ENCODE peak calls at places on chromosomes 4 and X, in five cellular contexts. K is PC-9, C is tibial artery, G is adrenal gland, B is astrocyte of the cerebellum. Q is an unnamed sample.

GRCh38 chr4:169410839-169411770 is 140.3 kb upstream of the SH3RF1 start:
- DNase-seq in K (peak; percentile 5), C (no peak), G (peak; percentile 20), B (no peak), Q (no peak)

GRCh38 chr4:38939150-38939549 is 71.5 kb downstream of the FAM114A1 start:
- DNase-seq in K (no peak), C (no peak), G (no peak), B (no peak), Q (no peak)

GRCh38 chr4:77586953-77587383 is 18.7 kb upstream of the CXCL13 start:
- DNase-seq in K (peak; percentile 36), C (no peak), G (no peak), B (no peak), Q (no peak)

GRCh38 chr4:119138046-119138445 is 2.4 kb downstream of the MYOZ2 start:
- DNase-seq in K (no peak), C (no peak), G (no peak), B (no peak), Q (no peak)

GRCh38 chr4:1377606-1378261 is 28.5 kb downstream of the NKX1-1 start:
- DNase-seq in K (no peak), C (peak; percentile 58), G (no peak), B (no peak), Q (peak; percentile 66)

GRCh38 chr4:126955292-126956191 is 677.2 kb upstream of the INTU start:
- DNase-seq in K (no peak), C (peak; percentile 60), G (no peak), B (no peak), Q (peak; percentile 61)

GRCh38 chrX:107935200-107935599 is 47.0 kb downstream of the TEX13B start:
- DNase-seq in K (no peak), C (no peak), G (no peak), B (no peak), Q (no peak)

GRCh38 chr4:74283614-74284013 is 24.7 kb upstream of the EPGN start:
- DNase-seq in K (peak; percentile 53), C (no peak), G (no peak), B (peak; percentile 13), Q (no peak)

GRCh38 chr4:62531731-62532130 is 1331.6 kb downstream of the ADGRL3 start:
- DNase-seq in K (no peak), C (no peak), G (no peak), B (no peak), Q (no peak)

GRCh38 chr4:40395166-40395900 is 60.2 kb downstream of the CHRNA9 start:
- DNase-seq in K (peak; percentile 51), C (no peak), G (no peak), B (no peak), Q (no peak)

GRCh38 chr4:122540827-122541226 is 80.0 kb downstream of the IL21 start:
- DNase-seq in K (no peak), C (no peak), G (no peak), B (no peak), Q (no peak)

GRCh38 chrX:16589211-16589610 is 60.7 kb upstream of the S100G start:
- DNase-seq in K (no peak), C (no peak), G (no peak), B (peak; percentile 24), Q (no peak)

GRCh38 chrX:78710146-78710545 is 37.4 kb upstream of the LPAR4 start:
- DNase-seq in K (no peak), C (no peak), G (no peak), B (peak; percentile 9), Q (no peak)

GRCh38 chrX:155544886-155545285 is 67.9 kb downstream of the TMLHE start:
- DNase-seq in K (no peak), C (no peak), G (no peak), B (peak; percentile 45), Q (no peak)

DNA sequence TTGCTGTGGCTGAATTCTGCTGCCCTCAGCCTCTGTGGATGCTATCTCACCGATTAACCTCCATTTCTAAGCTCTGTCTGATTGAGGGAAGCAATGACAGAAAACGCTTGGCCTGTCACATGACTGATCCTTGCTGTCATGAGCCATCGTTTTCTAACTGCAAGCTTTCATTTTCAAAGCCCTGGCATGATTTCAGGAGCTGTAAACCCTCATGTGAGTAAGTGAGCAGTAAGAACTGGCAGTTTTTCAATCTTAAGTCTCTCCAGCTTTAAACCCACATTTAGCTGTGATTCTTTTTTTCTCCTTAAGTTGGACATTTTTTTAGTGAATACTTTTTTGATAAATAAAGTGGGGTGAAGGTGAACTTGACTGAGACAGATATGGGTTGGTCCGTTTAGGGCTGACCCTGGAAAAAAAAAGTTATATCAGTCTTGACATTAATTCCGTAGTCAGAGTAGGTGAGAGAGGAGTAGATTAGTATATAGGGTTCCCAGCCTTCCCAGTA is 180.9 kb upstream of the PGRMC2 start:
- DNase-seq in K (no peak), C (peak; percentile 83), G (peak; percentile 84), B (peak; percentile 89), Q (no peak)
- H3K4me3 ChIP-seq in K (no peak overlapping the region), C (peak overlapping the region; percentile 9), G (no peak overlapping the region), B (no peak overlapping the region), Q (peak overlapping the region; percentile 7)

GRCh38 chrX:40177489-40177888 is 79.7 kb upstream of the BCOR start:
- DNase-seq in K (no peak), C (no peak), G (no peak), B (no peak), Q (no peak)
- H3K4me3 ChIP-seq in K (peak overlapping the region; percentile 53), C (peak overlapping the region; percentile 77), G (peak overlapping the region; percentile 34), B (no peak overlapping the region), Q (peak overlapping the region; percentile 18)

GRCh38 chr4:185219551-185220344 is 10.3 kb downstream of the SNX25 start:
- DNase-seq in K (no peak), C (no peak), G (peak; percentile 76), B (peak; percentile 76), Q (no peak)
- H3K4me3 ChIP-seq in K (no peak overlapping the region), C (no peak overlapping the region), G (no peak overlapping the region), B (no peak overlapping the region), Q (no peak overlapping the region)

GRCh38 chrX:274904-275475 is 6.2 kb upstream of the PLCXD1 start:
- DNase-seq in K (no peak), C (no peak), G (no peak), B (no peak), Q (peak; percentile 74)
- H3K4me3 ChIP-seq in K (no peak overlapping the region), C (peak overlapping the region; percentile 42), G (no peak overlapping the region), B (no peak overlapping the region), Q (no peak overlapping the region)

GRCh38 chr4:25031077-25031606 is 396 bp upstream of the LGI2 start:
- DNase-seq in K (no peak), C (peak; percentile 75), G (no peak), B (no peak), Q (peak; percentile 76)

GRCh38 chr4:25032126-25032525 is 1.4 kb upstream of the LGI2 start:
- DNase-seq in K (no peak), C (no peak), G (no peak), B (no peak), Q (no peak)

GRCh38 chr4:25030283-25031076 is at the start of gene LGI2:
- DNase-seq in K (no peak), C (peak; percentile 80), G (peak; percentile 35), B (no peak), Q (peak; percentile 75)

GRCh38 chr4:25029479-25030282 is 1.1 kb downstream of the LGI2 start:
- DNase-seq in K (no peak), C (no peak), G (no peak), B (no peak), Q (no peak)
- H3K4me3 ChIP-seq in K (no peak overlapping the region), C (peak overlapping the region; percentile 64), G (peak overlapping the region; percentile 11), B (peak overlapping the region; percentile 29), Q (no peak overlapping the region)

GRCh38 chr4:165289429-165289785 is 38.1 kb upstream of the MSMO1 start:
- DNase-seq in K (no peak), C (no peak), G (no peak), B (no peak), Q (no peak)
- H3K4me3 ChIP-seq in K (no peak overlapping the region), C (no peak overlapping the region), G (no peak overlapping the region), B (no peak overlapping the region), Q (no peak overlapping the region)

GRCh38 chr4:14919785-14920184 is 82.5 kb upstream of the CPEB2 start:
- DNase-seq in K (no peak), C (no peak), G (no peak), B (no peak), Q (no peak)
- H3K4me3 ChIP-seq in K (no peak overlapping the region), C (no peak overlapping the region), G (no peak overlapping the region), B (no peak overlapping the region), Q (no peak overlapping the region)

GRCh38 chr4:111755571-111755970 is 389.7 kb upstream of the FAM241A start:
- DNase-seq in K (no peak), C (no peak), G (no peak), B (no peak), Q (no peak)
- H3K4me3 ChIP-seq in K (no peak overlapping the region), C (no peak overlapping the region), G (no peak overlapping the region), B (no peak overlapping the region), Q (no peak overlapping the region)

GRCh38 chr4:87974856-87975462 is 555 bp upstream of the SPP1 start:
- DNase-seq in K (peak; percentile 53), C (no peak), G (no peak), B (no peak), Q (peak; percentile 87)
- H3K4me3 ChIP-seq in K (peak overlapping the region; percentile 62), C (no peak overlapping the region), G (no peak overlapping the region), B (no peak overlapping the region), Q (peak overlapping the region; percentile 92)

DNA sequence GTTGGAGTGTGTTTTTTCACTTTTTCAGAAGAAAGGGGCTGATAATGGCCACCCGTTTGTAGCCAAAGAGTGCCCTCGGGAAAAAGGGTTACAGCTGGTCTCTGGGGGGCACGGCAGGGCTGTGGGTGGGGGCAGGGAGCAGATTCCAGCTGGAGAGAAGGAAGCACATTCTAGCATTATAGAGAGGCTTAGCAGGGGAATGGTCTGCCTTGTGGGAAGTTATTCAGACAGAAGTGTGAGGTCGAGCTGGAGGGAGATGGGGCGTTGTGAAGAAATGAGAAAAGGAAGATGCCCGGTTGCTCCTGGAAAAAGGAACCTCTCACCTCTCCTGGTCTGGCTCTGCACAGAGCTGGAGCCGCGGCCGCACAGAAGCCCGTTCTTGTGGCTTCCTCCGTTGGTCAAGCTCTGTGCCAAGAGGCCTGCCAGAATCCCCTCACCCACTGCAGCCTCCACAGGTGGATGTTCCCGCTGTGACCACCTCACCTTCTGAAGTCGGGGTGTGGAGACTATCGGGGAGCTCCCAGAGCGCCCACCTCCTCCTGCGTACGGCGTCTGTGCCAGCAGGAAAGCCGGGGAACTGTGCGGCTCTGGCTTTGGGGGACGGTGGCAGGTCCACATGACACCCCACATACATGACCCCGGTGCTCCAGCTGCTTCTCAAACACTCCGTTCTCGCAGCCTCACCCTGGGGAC is 52.4 kb upstream of the HGFAC start:
- DNase-seq in K (no peak), C (peak; percentile 65), G (no peak), B (no peak), Q (peak; percentile 74)
- H3K4me3 ChIP-seq in K (no peak overlapping the region), C (peak overlapping the region; percentile 42), G (no peak overlapping the region), B (peak overlapping the region; percentile 14), Q (peak overlapping the region; percentile 49)

Q was measured in kidney.